ENCODE peak calls at places on chromosomes 6 and 20, in seven cellular contexts. One of them, this sample, is unnamed.
A peak's percentile ranks its signal among the peaks of the same experiment; 100 is the strongest.

GRCh38 chr20:31722388-31723281 is at the start of gene BCL2L1:
- DNase-seq in GM04504: peak; percentile 70
- DNase-seq in NCI-H1092: peak; percentile 73
- DNase-seq in HEK293T: peak; percentile 78
- DNase-seq in ecto neural progenitor cell: peak; percentile 87
- DNase-seq in activated CD4-positive, alpha-beta T cell treated with anti-CD3 and anti-CD28 coated beads, Interleukin-2, amount 50 U/mL, for 48 hours: peak; percentile 84
- DNase-seq in iris pigment epithelial cell: peak; percentile 88
- DNase-seq in this sample: peak; percentile 90

GRCh38 chr6:42243046-42243445 is 25.4 kb upstream of the MRPS10 start:
- DNase-seq in NCI-H1092: no peak
- DNase-seq in ecto neural progenitor cell: no peak
- DNase-seq in GM04504: no peak
- DNase-seq in HEK293T: no peak
- DNase-seq in activated CD4-positive, alpha-beta T cell treated with anti-CD3 and anti-CD28 coated beads, Interleukin-2, amount 50 U/mL, for 48 hours: no peak
- DNase-seq in iris pigment epithelial cell: no peak
- DNase-seq in this sample: no peak

GRCh38 chr6:71463061-71463460 is 174.4 kb downstream of the OGFRL1 start:
- DNase-seq in HEK293T: no peak
- DNase-seq in GM04504: no peak
- DNase-seq in activated CD4-positive, alpha-beta T cell treated with anti-CD3 and anti-CD28 coated beads, Interleukin-2, amount 50 U/mL, for 48 hours: no peak
- DNase-seq in iris pigment epithelial cell: peak; percentile 60
- DNase-seq in NCI-H1092: no peak
- DNase-seq in ecto neural progenitor cell: no peak
- DNase-seq in this sample: no peak

GRCh38 chr6:54107470-54107869 is 3.8 kb upstream of the MLIP start:
- DNase-seq in NCI-H1092: no peak
- DNase-seq in HEK293T: no peak
- DNase-seq in GM04504: no peak
- DNase-seq in iris pigment epithelial cell: no peak
- DNase-seq in activated CD4-positive, alpha-beta T cell treated with anti-CD3 and anti-CD28 coated beads, Interleukin-2, amount 50 U/mL, for 48 hours: no peak
- DNase-seq in ecto neural progenitor cell: no peak
- DNase-seq in this sample: no peak

GRCh38 chr6:121817141-121817540 is 381.7 kb downstream of the GJA1 start:
- DNase-seq in HEK293T: no peak
- DNase-seq in GM04504: no peak
- DNase-seq in ecto neural progenitor cell: no peak
- DNase-seq in activated CD4-positive, alpha-beta T cell treated with anti-CD3 and anti-CD28 coated beads, Interleukin-2, amount 50 U/mL, for 48 hours: no peak
- DNase-seq in iris pigment epithelial cell: peak; percentile 92
- DNase-seq in NCI-H1092: no peak
- DNase-seq in this sample: no peak

GRCh38 chr6:120511712-120512111 is 822.6 kb downstream of the TBC1D32 start:
- DNase-seq in iris pigment epithelial cell: no peak
- DNase-seq in activated CD4-positive, alpha-beta T cell treated with anti-CD3 and anti-CD28 coated beads, Interleukin-2, amount 50 U/mL, for 48 hours: no peak
- DNase-seq in HEK293T: no peak
- DNase-seq in NCI-H1092: no peak
- DNase-seq in ecto neural progenitor cell: no peak
- DNase-seq in GM04504: no peak
- DNase-seq in this sample: no peak

GRCh38 chr20:38167851-38168760 is 3.0 kb upstream of the TGM2 start:
- DNase-seq in HEK293T: no peak
- DNase-seq in iris pigment epithelial cell: peak; percentile 81
- DNase-seq in NCI-H1092: no peak
- DNase-seq in GM04504: peak; percentile 82
- DNase-seq in activated CD4-positive, alpha-beta T cell treated with anti-CD3 and anti-CD28 coated beads, Interleukin-2, amount 50 U/mL, for 48 hours: no peak
- DNase-seq in ecto neural progenitor cell: no peak
- DNase-seq in this sample: peak; percentile 94

GRCh38 chr6:130421567-130421966 is 55.8 kb downstream of the TMEM200A start:
- DNase-seq in NCI-H1092: no peak
- DNase-seq in HEK293T: no peak
- DNase-seq in ecto neural progenitor cell: no peak
- DNase-seq in GM04504: peak; percentile 36
- DNase-seq in iris pigment epithelial cell: peak; percentile 91
- DNase-seq in activated CD4-positive, alpha-beta T cell treated with anti-CD3 and anti-CD28 coated beads, Interleukin-2, amount 50 U/mL, for 48 hours: no peak
- DNase-seq in this sample: peak; percentile 53

GRCh38 chr6:151229401-151230276 is 10.1 kb upstream of the AKAP12 start:
- DNase-seq in GM04504: no peak
- DNase-seq in HEK293T: no peak
- DNase-seq in ecto neural progenitor cell: no peak
- DNase-seq in activated CD4-positive, alpha-beta T cell treated with anti-CD3 and anti-CD28 coated beads, Interleukin-2, amount 50 U/mL, for 48 hours: peak; percentile 67
- DNase-seq in NCI-H1092: no peak
- DNase-seq in iris pigment epithelial cell: no peak
- DNase-seq in this sample: no peak

GRCh38 chr6:18386302-18386976 is 711 bp upstream of the RNF144B start:
- DNase-seq in iris pigment epithelial cell: no peak
- DNase-seq in activated CD4-positive, alpha-beta T cell treated with anti-CD3 and anti-CD28 coated beads, Interleukin-2, amount 50 U/mL, for 48 hours: no peak
- DNase-seq in NCI-H1092: no peak
- DNase-seq in ecto neural progenitor cell: no peak
- DNase-seq in HEK293T: no peak
- DNase-seq in GM04504: no peak
- DNase-seq in this sample: no peak